ENCODE peak calls at places on chromosome 22, in four cellular contexts. W is H9, V is astrocyte of the spinal cord, S is tibial nerve. X is an unnamed sample.

GRCh38 chr22:41048791-41049717 is 43.3 kb upstream of the EP300 start:
- DNase-seq in W (peak), S (peak), V (peak), X (peak)

GRCh38 chr22:25900880-25901279 is 158.9 kb downstream of the MYO18B start:
- DNase-seq in S (no peak), V (no peak), W (no peak), X (no peak)

GRCh38 chr22:25661067-25661466 is 80.9 kb upstream of the MYO18B start:
- DNase-seq in V (no peak), S (no peak), W (no peak), X (no peak)

GRCh38 chr22:46082633-46083032 is 67.7 kb upstream of the PPARA start:
- DNase-seq in V (no peak), S (no peak), W (no peak), X (no peak)

GRCh38 chr22:33568934-33569496 is 351.3 kb downstream of the LARGE1 start:
- DNase-seq in S (no peak), W (no peak), V (no peak), X (no peak)

GRCh38 chr22:49310354-49310753 is 517.3 kb downstream of the BRD1 start:
- DNase-seq in W (peak), S (no peak), V (no peak), X (no peak)

GRCh38 chr22:25373961-25374360 is 154.5 kb downstream of the CRYBB2 start:
- DNase-seq in S (no peak), W (no peak), V (no peak), X (no peak)

GRCh38 chr22:38257170-38257569 is 15.6 kb downstream of the TMEM184B start:
- DNase-seq in W (no peak), V (peak), S (no peak), X (no peak)

GRCh38 chr22:46023558-46023981 is 46.6 kb upstream of the WNT7B start:
- DNase-seq in V (peak), W (no peak), S (no peak), X (no peak)

GRCh38 chr22:26648011-26648497 is 9.3 kb upstream of the MIAT start:
- DNase-seq in W (peak), V (no peak), S (no peak), X (no peak)

GRCh38 chr22:48137640-48138039 is 1375.2 kb downstream of the TBC1D22A start:
- DNase-seq in S (no peak), V (no peak), W (no peak), X (no peak)

GRCh38 chr22:48740731-48741405 is 1086.8 kb downstream of the BRD1 start:
- DNase-seq in S (no peak), V (no peak), W (no peak), X (no peak)

GRCh38 chr22:38755911-38756532 is at the start of gene SUN2:
- DNase-seq in S (peak), W (peak), V (peak), X (peak)

GRCh38 chr22:31098633-31099110 is 8.7 kb downstream of the SELENOM start:
- DNase-seq in W (peak), V (no peak), S (peak), X (no peak)

GRCh38 chr22:40690370-40690769 is 11.1 kb downstream of the MCHR1 start:
- DNase-seq in W (peak), S (no peak), V (no peak), X (no peak)

GRCh38 chr22:26894766-26895485 is 237.5 kb downstream of the MIAT start:
- DNase-seq in V (peak), W (no peak), S (no peak), X (no peak)

GRCh38 chr22:40056163-40056958 is 61.6 kb downstream of the FAM83F start:
- DNase-seq in W (no peak), V (no peak), S (no peak), X (no peak)

GRCh38 chr22:41380993-41381328 is 781 bp upstream of the TEF start:
- DNase-seq in W (no peak), V (peak), S (no peak), X (no peak)

GRCh38 chr22:38770257-38770949 is 14.6 kb upstream of the SUN2 start:
- DNase-seq in S (no peak), W (no peak), V (no peak), X (no peak)

GRCh38 chr22:30754971-30755759 is 60.5 kb downstream of the OSBP2 start:
- DNase-seq in S (no peak), V (peak), W (peak), X (peak)

GRCh38 chr22:44368611-44369010 is 55.9 kb upstream of the SHISAL1 start:
- DNase-seq in S (no peak), V (no peak), W (no peak), X (no peak)

GRCh38 chr22:31160328-31160978 is 471 bp downstream of the RNF185 start:
- DNase-seq in S (no peak), V (peak), W (no peak), X (no peak)

GRCh38 chr22:43262990-43263644 is 76.2 kb upstream of the TTLL12 start:
- DNase-seq in S (no peak), W (no peak), V (no peak), X (no peak)

GRCh38 chr22:40482391-40482790 is 112.0 kb downstream of the SGSM3 start:
- DNase-seq in S (no peak), W (no peak), V (no peak), X (no peak)

GRCh38 chr22:22520667-22521602 is 865 bp upstream of the ZNF280A start:
- DNase-seq in W (no peak), V (no peak), S (no peak), X (no peak)

GRCh38 chr22:46022881-46023512 is 46.0 kb upstream of the WNT7B start:
- DNase-seq in V (no peak), S (no peak), W (no peak), X (no peak)

GRCh38 chr22:48536691-48537591 is 1290.7 kb downstream of the BRD1 start:
- DNase-seq in V (no peak), W (no peak), S (peak), X (no peak)

GRCh38 chr22:44188986-44189630 is 8.4 kb downstream of the PARVG start:
- DNase-seq in V (no peak), S (no peak), W (no peak), X (no peak)

GRCh38 chr22:48864748-48865147 is 962.9 kb downstream of the BRD1 start:
- DNase-seq in V (no peak), W (no peak), S (no peak), X (no peak)

GRCh38 chr22:21832291-21833290 is 34.9 kb downstream of the MAPK1 start:
- DNase-seq in W (no peak), V (no peak), S (no peak), X (no peak)

GRCh38 chr22:31332886-31333285 is 13.3 kb downstream of the PATZ1 start:
- DNase-seq in V (no peak), W (no peak), S (no peak), X (no peak)

GRCh38 chr22:43273902-43274484 is 69.2 kb downstream of the SCUBE1 start:
- DNase-seq in V (peak), S (no peak), W (peak), X (no peak)

GRCh38 chr22:44448271-44448780 is 49.7 kb downstream of the RTL6 start:
- DNase-seq in S (peak), V (peak), W (no peak), X (peak)

GRCh38 chr22:25368271-25368670 is 148.8 kb downstream of the CRYBB2 start:
- DNase-seq in S (no peak), V (peak), W (no peak), X (no peak)

GRCh38 chr22:27133951-27134664 is 476.7 kb downstream of the MIAT start:
- DNase-seq in W (no peak), V (peak), S (no peak), X (no peak)

GRCh38 chr22:32050678-32051515 is 7.8 kb downstream of the SLC5A1 start:
- DNase-seq in V (peak), S (no peak), W (peak), X (no peak)

GRCh38 chr22:45163074-45163416 is 680 bp upstream of the NUP50 start:
- DNase-seq in V (peak), W (peak), S (no peak), X (no peak)

GRCh38 chr22:45838257-45838891 is 138.6 kb downstream of the WNT7B start:
- DNase-seq in W (no peak), S (no peak), V (no peak), X (no peak)

GRCh38 chr22:19890502-19891349 is 36.1 kb upstream of the GNB1L start:
- DNase-seq in S (no peak), W (no peak), V (no peak), X (no peak)

GRCh38 chr22:19889951-19890350 is 35.3 kb upstream of the GNB1L start:
- DNase-seq in S (no peak), V (no peak), W (no peak), X (no peak)

GRCh38 chr22:19892249-19892879 is 37.7 kb upstream of the GNB1L start:
- DNase-seq in V (peak), S (no peak), W (no peak), X (no peak)

GRCh38 chr22:19892925-19893324 is 38.3 kb upstream of the GNB1L start:
- DNase-seq in W (no peak), S (no peak), V (no peak), X (no peak)

GRCh38 chr22:19891350-19892248 is 36.9 kb upstream of the GNB1L start:
- DNase-seq in W (peak), V (peak), S (no peak), X (no peak)
- TF ChIP-seq CTCF in W (peak), V (no peak), S (no peak), X (no peak)

GRCh38 chr22:50701076-50701419 is 28.4 kb downstream of the SHANK3 start:
- DNase-seq in W (no peak), V (no peak), S (no peak), X (no peak)

GRCh38 chr22:50699001-50699753 is 26.6 kb downstream of the SHANK3 start:
- DNase-seq in W (no peak), S (no peak), V (no peak), X (no peak)

GRCh38 chr22:50698546-50698945 is 25.9 kb downstream of the SHANK3 start:
- DNase-seq in S (no peak), W (no peak), V (no peak), X (no peak)

GRCh38 chr22:50700387-50701075 is 27.9 kb downstream of the SHANK3 start:
- DNase-seq in S (no peak), V (no peak), W (no peak), X (no peak)

DNA sequence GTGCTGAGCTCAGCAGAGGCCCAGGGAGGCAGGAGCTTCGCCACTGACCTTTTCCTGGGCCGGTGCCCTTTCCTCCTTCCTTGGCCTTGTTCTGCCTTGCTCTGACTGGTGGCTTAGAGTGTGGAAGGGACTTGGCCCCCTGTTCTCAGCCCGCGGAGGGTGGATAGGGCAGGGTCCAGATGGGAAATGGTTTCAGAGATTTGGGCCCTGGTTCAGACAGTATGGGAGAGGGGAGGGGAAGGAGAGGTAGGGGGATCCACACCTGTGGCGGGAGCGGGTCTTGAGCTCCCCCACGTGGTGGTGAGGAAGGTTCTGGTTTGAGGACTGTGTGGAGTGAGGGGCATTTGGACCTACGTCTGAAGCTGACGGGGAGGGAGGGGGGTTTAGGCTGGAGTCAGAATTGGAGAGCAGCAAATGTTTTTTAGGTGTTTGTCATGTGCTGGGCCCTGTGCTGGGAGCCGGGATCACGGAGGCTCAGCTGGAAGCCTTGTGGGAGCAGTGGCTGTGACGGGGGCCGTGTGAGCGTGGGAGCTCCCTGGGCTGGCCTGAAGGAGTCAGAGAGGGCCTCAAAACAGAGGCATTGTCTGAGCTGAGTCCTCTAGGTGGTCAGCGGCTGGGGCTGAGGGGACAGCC is 27.2 kb downstream of the SHANK3 start:
- DNase-seq in V (no peak), W (peak), S (no peak), X (no peak)
- TF ChIP-seq CTCF in V (peak), W (peak), S (no peak), X (no peak)

GRCh38 chr22:20111045-20111688 is 4.7 kb upstream of the RANBP1 start:
- DNase-seq in V (peak), S (no peak), W (no peak), X (no peak)
- TF ChIP-seq CTCF in V (peak), S (no peak), W (peak), X (no peak)

GRCh38 chr22:35043251-35043931 is 22.6 kb upstream of the ISX start:
- DNase-seq in W (no peak), V (no peak), S (no peak), X (no peak)
- TF ChIP-seq CTCF in W (peak), V (no peak), S (no peak), X (no peak)

DNA sequence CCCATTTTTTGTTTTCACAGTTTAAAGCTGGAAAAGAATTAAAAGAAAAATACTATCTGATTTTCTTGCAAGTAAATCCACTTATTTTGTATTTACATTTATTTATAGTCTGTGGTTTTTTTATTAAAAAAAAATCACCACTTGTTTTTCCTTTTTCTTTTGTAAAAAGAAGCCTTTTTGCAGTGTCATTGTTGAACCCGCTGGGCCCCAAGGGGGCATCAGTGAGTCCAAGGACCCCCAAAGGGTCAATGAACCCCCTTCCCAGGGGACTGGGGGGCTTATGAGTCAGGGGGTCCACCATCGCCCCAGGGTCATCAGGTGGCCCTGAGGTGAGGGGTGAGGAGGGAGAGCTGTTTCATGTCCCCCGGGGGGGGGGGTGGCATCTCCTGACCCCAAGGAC is 34.0 kb upstream of the EIF3D start:
- DNase-seq in S (no peak), W (no peak), V (no peak), X (no peak)
- TF ChIP-seq CTCF in S (no peak), W (peak), V (no peak), X (no peak)

DNA sequence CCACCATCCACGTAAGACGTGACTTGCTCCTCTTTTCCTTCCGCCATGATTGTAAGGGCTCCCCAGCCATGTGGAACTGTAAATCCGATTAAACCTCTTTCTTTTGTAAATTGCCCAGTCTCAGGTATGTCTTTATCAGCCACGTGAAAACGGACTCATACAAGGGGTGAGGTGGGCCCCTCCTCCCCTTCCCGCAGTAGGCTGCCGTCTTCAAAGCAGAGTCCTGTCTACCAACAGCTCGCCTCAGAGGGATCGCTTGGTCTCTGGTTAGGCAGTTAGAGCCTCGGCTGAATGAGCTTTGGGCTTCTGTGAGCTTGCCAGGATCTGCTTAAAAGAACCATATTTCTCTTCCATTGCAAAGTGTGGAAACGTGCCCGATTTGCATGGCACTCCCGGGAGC is 338.2 kb downstream of the TBC1D22A start:
- DNase-seq in V (no peak), W (peak), S (no peak), X (no peak)
- TF ChIP-seq CTCF in V (no peak), W (no peak), S (no peak), X (no peak)

GRCh38 chr22:29032014-29032475 is 29.6 kb downstream of the C22orf31 start:
- DNase-seq in V (no peak), S (no peak), W (no peak), X (no peak)
- TF ChIP-seq CTCF in V (peak), S (no peak), W (no peak), X (no peak)

X was measured in omental fat pad.